ENCODE peak calls at places on chromosomes 12 and 14, in five cellular contexts. F, P, A, N and M are unnamed samples.

GRCh38 chr14:80350707-80351106 is 139.4 kb upstream of the DIO2 start:
- DNase-seq in F (no peak), A (no peak), N (no peak), P (no peak), M (no peak)

GRCh38 chr12:113392988-113393579 is 10.6 kb downstream of the SDS start:
- DNase-seq in P (no peak), F (peak; percentile 47), N (no peak), A (no peak), M (no peak)

GRCh38 chr14:80344208-80344607 is 132.9 kb upstream of the DIO2 start:
- DNase-seq in A (no peak), F (no peak), P (no peak), N (no peak), M (no peak)

GRCh38 chr12:3491938-3492867 is 1.2 kb downstream of the PRMT8 start:
- DNase-seq in N (no peak), A (peak; percentile 1), P (peak; percentile 61), F (peak; percentile 57), M (peak; percentile 47)

GRCh38 chr12:119341988-119342387 is 7.5 kb downstream of the CCDC60 start:
- DNase-seq in A (no peak), N (no peak), F (no peak), P (no peak), M (no peak)

GRCh38 chr12:89060133-89060532 is 292.2 kb downstream of the DUSP6 start:
- DNase-seq in N (no peak), F (no peak), A (no peak), P (no peak), M (no peak)

GRCh38 chr12:89671469-89671868 is 37.2 kb downstream of the ATP2B1 start:
- DNase-seq in P (no peak), A (no peak), N (no peak), F (no peak), M (no peak)

GRCh38 chr14:56490379-56490778 is 89.2 kb upstream of the TMEM260 start:
- DNase-seq in F (no peak), N (no peak), P (peak; percentile 60), A (no peak), M (no peak)

GRCh38 chr14:95311752-95312151 is 8.0 kb downstream of the CLMN start:
- DNase-seq in P (no peak), F (no peak), N (no peak), A (no peak), M (no peak)

GRCh38 chr12:119069029-119069731 is 87.8 kb downstream of the SRRM4 start:
- DNase-seq in F (no peak), A (no peak), P (peak; percentile 52), N (no peak), M (no peak)

GRCh38 chr14:96363751-96364336 is 518 bp downstream of the GSKIP start:
- DNase-seq in P (peak; percentile 51), N (peak; percentile 31), F (no peak), A (peak; percentile 10), M (no peak)

GRCh38 chr12:77914089-77914488 is 83.4 kb downstream of the NAV3 start:
- DNase-seq in N (no peak), A (no peak), P (peak; percentile 75), F (no peak), M (no peak)

GRCh38 chr12:109016016-109016415 is 4.9 kb downstream of the SVOP start:
- DNase-seq in F (no peak), N (no peak), P (no peak), A (no peak), M (no peak)

GRCh38 chr12:112160611-112161010 is 35.3 kb downstream of the TRAFD1 start:
- DNase-seq in F (no peak), A (no peak), P (no peak), N (no peak), M (no peak)

GRCh38 chr14:39847191-39847590 is 415.0 kb upstream of the FBXO33 start:
- DNase-seq in N (no peak), F (no peak), A (no peak), P (no peak), M (no peak)

GRCh38 chr12:131386167-131386521 is 324.7 kb upstream of the SFSWAP start:
- DNase-seq in A (no peak), N (no peak), F (no peak), P (no peak), M (no peak)

GRCh38 chr12:108040968-108041367 is 88.1 kb upstream of the WSCD2 start:
- DNase-seq in P (no peak), F (no peak), N (no peak), A (no peak), M (no peak)

GRCh38 chr14:65854215-65854614 is 441.7 kb downstream of the FUT8 start:
- DNase-seq in N (no peak), A (no peak), P (no peak), F (no peak), M (no peak)

GRCh38 chr14:56243110-56243509 is 124.9 kb downstream of the PELI2 start:
- DNase-seq in F (no peak), P (no peak), N (no peak), A (no peak), M (no peak)

GRCh38 chr12:10030446-10030845 is at the start of gene CLEC9A:
- DNase-seq in F (no peak), N (no peak), P (no peak), A (no peak), M (no peak)

GRCh38 chr12:111274820-111275219 is 94.1 kb downstream of the PHETA1 start:
- DNase-seq in A (no peak), P (no peak), N (no peak), F (no peak), M (no peak)

GRCh38 chr12:6959376-6960290 is 8.5 kb downstream of the PTPN6 start:
- DNase-seq in A (no peak), N (no peak), P (no peak), F (no peak), M (peak; percentile 73)

GRCh38 chr12:128583453-128583852 is 240.3 kb downstream of the SLC15A4 start:
- DNase-seq in F (no peak), A (no peak), P (no peak), N (no peak), M (no peak)

GRCh38 chr12:20400003-20400402 is 31.7 kb downstream of the PDE3A start:
- DNase-seq in A (no peak), N (no peak), F (no peak), P (no peak), M (no peak)

GRCh38 chr12:99658950-99659349 is 11.4 kb downstream of the GARIN6 start:
- DNase-seq in N (no peak), A (no peak), F (no peak), P (peak; percentile 30), M (no peak)

GRCh38 chr12:95922231-95922630 is 20.2 kb downstream of the CCDC38 start:
- DNase-seq in N (no peak), A (no peak), P (no peak), F (no peak), M (no peak)

GRCh38 chr12:67042697-67043131 is 226.4 kb upstream of the CAND1 start:
- DNase-seq in N (no peak), F (no peak), P (peak; percentile 77), A (no peak), M (no peak)

GRCh38 chr12:54631988-54632728 is 2.5 kb downstream of the LACRT start:
- DNase-seq in N (no peak), F (no peak), A (no peak), P (no peak), M (no peak)

GRCh38 chr12:104680070-104680469 is 223.3 kb downstream of the CHST11 start:
- DNase-seq in A (no peak), N (no peak), F (no peak), P (peak; percentile 25), M (no peak)

GRCh38 chr14:39033371-39033770 is 69.7 kb downstream of the SEC23A start:
- DNase-seq in N (no peak), F (no peak), P (no peak), A (no peak), M (no peak)

GRCh38 chr12:124737040-124737419 is 126.6 kb downstream of the SCARB1 start:
- DNase-seq in N (no peak), A (no peak), F (no peak), P (no peak), M (no peak)

GRCh38 chr12:96063046-96063445 is 27.7 kb upstream of the LTA4H start:
- DNase-seq in A (no peak), P (peak; percentile 5), N (no peak), F (no peak), M (no peak)

GRCh38 chr12:113480336-113480688 is 8.6 kb upstream of the LHX5 start:
- DNase-seq in F (no peak), A (no peak), P (no peak), N (no peak), M (no peak)

GRCh38 chr14:52023518-52023917 is 34.2 kb downstream of the RTRAF start:
- DNase-seq in F (no peak), N (no peak), A (peak; percentile 49), P (no peak), M (no peak)

GRCh38 chr12:89733579-89734201 is 25.1 kb upstream of the ATP2B1 start:
- DNase-seq in A (peak; percentile 42), N (no peak), F (no peak), P (no peak), M (no peak)